ENCODE peak calls at places on chromosome 18, in seven cellular contexts. One of them, this sample, is unnamed.
A peak's percentile ranks its signal among the peaks of the same experiment; 100 is the strongest.

GRCh38 chr18:57961876-57962505 is 82.0 kb upstream of the NEDD4L start:
- DNase-seq in cardiac muscle cell: no peak
- DNase-seq in CD8-positive, alpha-beta T cell: no peak
- DNase-seq in nephron progenitor cell: no peak
- DNase-seq in body of pancreas: no peak
- DNase-seq in hepatocyte: no peak
- DNase-seq in A549: no peak
- DNase-seq in this sample: no peak

GRCh38 chr18:62717059-62717849 is 1.9 kb downstream of the PHLPP1 start:
- DNase-seq in body of pancreas: peak; percentile 66
- DNase-seq in hepatocyte: peak; percentile 60
- DNase-seq in CD8-positive, alpha-beta T cell: peak; percentile 61
- DNase-seq in nephron progenitor cell: peak; percentile 23
- DNase-seq in cardiac muscle cell: peak; percentile 15
- DNase-seq in A549: peak; percentile 4
- DNase-seq in this sample: no peak

GRCh38 chr18:40813116-40813515 is 1141.9 kb upstream of the PIK3C3 start:
- DNase-seq in A549: no peak
- DNase-seq in CD8-positive, alpha-beta T cell: no peak
- DNase-seq in cardiac muscle cell: no peak
- DNase-seq in nephron progenitor cell: no peak
- DNase-seq in hepatocyte: no peak
- DNase-seq in body of pancreas: no peak
- DNase-seq in this sample: no peak

GRCh38 chr18:10057808-10058791 is 144.3 kb downstream of the VAPA start:
- DNase-seq in A549: no peak
- DNase-seq in cardiac muscle cell: no peak
- DNase-seq in nephron progenitor cell: no peak
- DNase-seq in hepatocyte: peak; percentile 26
- DNase-seq in body of pancreas: no peak
- DNase-seq in CD8-positive, alpha-beta T cell: no peak
- DNase-seq in this sample: no peak

GRCh38 chr18:61554117-61554776 is 221.0 kb downstream of the CDH20 start:
- DNase-seq in A549: no peak
- DNase-seq in cardiac muscle cell: no peak
- DNase-seq in hepatocyte: no peak
- DNase-seq in body of pancreas: peak; percentile 9
- DNase-seq in CD8-positive, alpha-beta T cell: peak; percentile 36
- DNase-seq in nephron progenitor cell: no peak
- DNase-seq in this sample: no peak

GRCh38 chr18:12811191-12811950 is 72.7 kb downstream of the PTPN2 start:
- DNase-seq in CD8-positive, alpha-beta T cell: no peak
- DNase-seq in A549: no peak
- DNase-seq in cardiac muscle cell: no peak
- DNase-seq in hepatocyte: no peak
- DNase-seq in body of pancreas: no peak
- DNase-seq in nephron progenitor cell: no peak
- DNase-seq in this sample: no peak

GRCh38 chr18:48917579-48918101 is 33.1 kb downstream of the SMAD7 start:
- DNase-seq in body of pancreas: no peak
- DNase-seq in CD8-positive, alpha-beta T cell: no peak
- DNase-seq in A549: no peak
- DNase-seq in hepatocyte: peak; percentile 14
- DNase-seq in cardiac muscle cell: no peak
- DNase-seq in nephron progenitor cell: no peak
- DNase-seq in this sample: no peak

GRCh38 chr18:9520666-9521065 is 45.4 kb downstream of the RALBP1 start:
- DNase-seq in cardiac muscle cell: no peak
- DNase-seq in A549: no peak
- DNase-seq in hepatocyte: no peak
- DNase-seq in body of pancreas: no peak
- DNase-seq in CD8-positive, alpha-beta T cell: no peak
- DNase-seq in nephron progenitor cell: no peak
- DNase-seq in this sample: no peak

GRCh38 chr18:73688851-73689659 is 458.6 kb downstream of the FBXO15 start:
- DNase-seq in A549: no peak
- DNase-seq in nephron progenitor cell: peak; percentile 17
- DNase-seq in body of pancreas: no peak
- DNase-seq in hepatocyte: no peak
- DNase-seq in cardiac muscle cell: peak; percentile 79
- DNase-seq in CD8-positive, alpha-beta T cell: no peak
- DNase-seq in this sample: no peak

GRCh38 chr18:61738042-61738441 is 154.8 kb downstream of the RNF152 start:
- DNase-seq in nephron progenitor cell: no peak
- DNase-seq in A549: no peak
- DNase-seq in body of pancreas: no peak
- DNase-seq in cardiac muscle cell: no peak
- DNase-seq in hepatocyte: no peak
- DNase-seq in CD8-positive, alpha-beta T cell: no peak
- DNase-seq in this sample: no peak

GRCh38 chr18:2104620-2105462 is 466.5 kb downstream of the METTL4 start:
- DNase-seq in body of pancreas: peak; percentile 66
- DNase-seq in hepatocyte: peak; percentile 56
- DNase-seq in cardiac muscle cell: peak; percentile 53
- DNase-seq in CD8-positive, alpha-beta T cell: peak; percentile 22
- DNase-seq in nephron progenitor cell: peak; percentile 46
- DNase-seq in A549: peak; percentile 28
- DNase-seq in this sample: peak; percentile 28

GRCh38 chr18:57428221-57429150 is 6.7 kb upstream of the ONECUT2 start:
- DNase-seq in body of pancreas: no peak
- DNase-seq in CD8-positive, alpha-beta T cell: no peak
- DNase-seq in A549: no peak
- DNase-seq in cardiac muscle cell: no peak
- DNase-seq in hepatocyte: no peak
- DNase-seq in nephron progenitor cell: peak; percentile 45
- DNase-seq in this sample: no peak

GRCh38 chr18:48902023-48902855 is 48.5 kb downstream of the SMAD7 start:
- DNase-seq in nephron progenitor cell: no peak
- DNase-seq in hepatocyte: peak; percentile 90
- DNase-seq in A549: peak; percentile 52
- DNase-seq in body of pancreas: peak; percentile 89
- DNase-seq in cardiac muscle cell: no peak
- DNase-seq in CD8-positive, alpha-beta T cell: no peak
- DNase-seq in this sample: no peak

DNA sequence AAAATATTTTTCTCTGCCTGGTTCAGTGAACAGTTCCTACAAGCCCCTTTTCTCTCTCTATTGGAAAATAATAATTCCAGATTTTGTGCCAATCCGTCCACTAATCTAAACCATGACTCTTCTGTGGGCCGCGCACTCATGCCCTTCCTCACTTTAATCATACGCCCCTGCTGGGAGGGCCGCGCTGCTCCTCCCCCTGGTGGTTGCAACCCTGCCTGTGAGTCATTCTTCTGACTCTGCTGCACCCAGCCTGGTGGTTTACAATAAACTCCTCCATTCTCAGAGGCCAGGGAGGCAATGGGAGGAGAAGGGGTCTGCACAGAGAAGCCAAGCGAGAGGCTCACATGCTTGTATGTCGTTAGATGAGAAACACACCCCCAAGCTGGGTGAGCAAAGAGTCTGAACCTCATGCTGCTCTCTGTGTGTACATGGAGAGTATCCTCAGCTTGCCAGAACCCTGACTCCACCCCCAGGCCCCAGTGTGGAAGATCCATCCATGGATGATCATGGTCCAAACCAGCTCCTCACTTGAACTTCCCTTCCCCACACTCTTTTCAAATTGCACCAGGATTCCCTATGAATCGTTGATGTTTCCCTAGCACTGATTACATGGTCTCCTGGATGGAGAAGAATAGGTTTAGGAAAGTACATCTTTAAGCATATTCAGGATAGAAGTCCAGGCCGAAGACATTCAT is 228.9 kb downstream of the ANKRD30B start:
- DNase-seq in CD8-positive, alpha-beta T cell: no peak
- DNase-seq in A549: no peak
- DNase-seq in nephron progenitor cell: no peak
- DNase-seq in body of pancreas: no peak
- DNase-seq in cardiac muscle cell: no peak
- DNase-seq in hepatocyte: no peak
- DNase-seq in this sample: no peak
- TF ChIP-seq CTCF in CD8-positive, alpha-beta T cell: no peak
- TF ChIP-seq CTCF in A549: no peak
- TF ChIP-seq CTCF in nephron progenitor cell: no peak
- TF ChIP-seq CTCF in body of pancreas: no peak
- TF ChIP-seq CTCF in cardiac muscle cell: no peak
- TF ChIP-seq CTCF in hepatocyte: no peak
- TF ChIP-seq CTCF in this sample: no peak

GRCh38 chr18:36212301-36212977 is 25.1 kb downstream of the MOCOS start:
- DNase-seq in hepatocyte: no peak
- DNase-seq in A549: no peak
- DNase-seq in body of pancreas: no peak
- DNase-seq in nephron progenitor cell: no peak
- DNase-seq in CD8-positive, alpha-beta T cell: no peak
- DNase-seq in cardiac muscle cell: no peak
- DNase-seq in this sample: no peak
- TF ChIP-seq CTCF in hepatocyte: no peak
- TF ChIP-seq CTCF in A549: no peak
- TF ChIP-seq CTCF in body of pancreas: no peak
- TF ChIP-seq CTCF in nephron progenitor cell: no peak
- TF ChIP-seq CTCF in CD8-positive, alpha-beta T cell: no peak
- TF ChIP-seq CTCF in cardiac muscle cell: peak; percentile 38
- TF ChIP-seq CTCF in this sample: no peak

GRCh38 chr18:32577561-32577960 is 106.9 kb upstream of the GAREM1 start:
- DNase-seq in cardiac muscle cell: no peak
- DNase-seq in A549: no peak
- DNase-seq in CD8-positive, alpha-beta T cell: no peak
- DNase-seq in body of pancreas: no peak
- DNase-seq in hepatocyte: no peak
- DNase-seq in nephron progenitor cell: no peak
- DNase-seq in this sample: no peak

DNA sequence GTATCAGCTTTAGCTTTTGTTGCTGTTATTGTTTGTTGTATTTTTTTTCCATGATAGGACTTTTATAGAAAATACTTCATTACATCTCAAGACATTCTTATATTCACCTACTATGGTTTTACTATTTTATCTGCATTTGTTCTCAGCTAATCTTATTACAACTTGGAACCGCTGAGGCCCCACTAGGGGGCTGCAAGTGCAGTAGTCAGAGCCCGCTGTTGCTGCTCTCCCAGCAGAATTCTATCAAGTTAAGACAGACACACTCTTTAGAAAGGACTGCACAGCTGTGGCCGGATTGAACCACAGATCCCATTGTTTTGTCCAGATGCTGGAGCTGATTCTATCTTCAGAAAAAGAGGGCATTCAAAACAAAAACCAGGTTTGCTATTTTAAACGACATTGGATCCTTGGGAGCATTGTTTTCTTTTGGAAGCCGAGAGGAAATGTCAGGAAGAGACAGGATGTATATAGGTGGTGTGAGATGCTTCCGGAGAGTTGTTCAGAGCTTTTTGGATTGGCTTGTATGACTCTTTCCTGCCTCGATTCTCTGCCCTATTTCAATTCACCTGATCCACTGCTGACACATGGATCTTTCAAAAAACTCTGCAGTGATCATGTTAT is 105.7 kb upstream of the GAREM1 start:
- DNase-seq in hepatocyte: peak; percentile 60
- DNase-seq in CD8-positive, alpha-beta T cell: no peak
- DNase-seq in nephron progenitor cell: peak; percentile 37
- DNase-seq in A549: no peak
- DNase-seq in body of pancreas: peak; percentile 38
- DNase-seq in cardiac muscle cell: peak; percentile 69
- DNase-seq in this sample: no peak
- TF ChIP-seq CTCF in hepatocyte: peak; percentile 51
- TF ChIP-seq CTCF in CD8-positive, alpha-beta T cell: no peak
- TF ChIP-seq CTCF in nephron progenitor cell: peak; percentile 46
- TF ChIP-seq CTCF in A549: peak; percentile 14
- TF ChIP-seq CTCF in body of pancreas: peak; percentile 9
- TF ChIP-seq CTCF in cardiac muscle cell: peak; percentile 56
- TF ChIP-seq CTCF in this sample: peak; percentile 44

DNA sequence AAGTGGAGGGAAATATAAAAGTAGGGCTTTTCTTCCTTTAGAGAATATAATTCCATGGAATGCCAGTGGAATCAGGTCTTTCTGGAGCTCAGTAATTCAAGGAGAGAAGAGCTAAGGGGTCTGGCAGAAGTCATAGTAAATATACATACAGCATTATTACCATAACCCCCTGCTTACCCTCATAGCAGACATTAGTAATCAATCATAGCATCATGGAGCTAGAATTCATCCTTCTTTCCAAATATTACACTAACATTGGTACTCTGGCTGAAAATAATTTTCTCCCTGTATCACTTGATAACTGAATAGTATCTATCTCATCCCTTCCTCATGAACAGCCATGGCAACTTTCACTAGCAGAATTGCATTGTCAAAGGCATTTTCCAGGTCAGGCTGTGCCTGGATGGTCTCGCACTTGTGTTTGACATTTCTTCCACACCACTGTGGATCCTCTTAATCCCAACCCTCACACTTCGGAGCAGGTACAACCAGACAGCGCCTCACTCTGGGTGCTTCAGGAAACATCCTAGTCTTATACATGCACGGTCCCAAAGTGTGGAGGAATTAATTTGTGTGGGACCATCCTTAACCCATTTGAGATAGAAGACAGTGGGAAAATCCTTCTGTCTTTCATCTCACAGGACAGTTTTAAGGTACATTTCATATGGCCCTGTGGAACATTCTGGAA is 84.2 kb upstream of the SEC11C start:
- DNase-seq in CD8-positive, alpha-beta T cell: no peak
- DNase-seq in hepatocyte: no peak
- DNase-seq in body of pancreas: no peak
- DNase-seq in A549: no peak
- DNase-seq in nephron progenitor cell: no peak
- DNase-seq in cardiac muscle cell: peak; percentile 18
- DNase-seq in this sample: no peak
- TF ChIP-seq CTCF in CD8-positive, alpha-beta T cell: no peak
- TF ChIP-seq CTCF in hepatocyte: peak; percentile 17
- TF ChIP-seq CTCF in body of pancreas: no peak
- TF ChIP-seq CTCF in A549: no peak
- TF ChIP-seq CTCF in nephron progenitor cell: no peak
- TF ChIP-seq CTCF in cardiac muscle cell: peak; percentile 26
- TF ChIP-seq CTCF in this sample: peak; percentile 10

GRCh38 chr18:60069145-60069544 is 169.3 kb downstream of the PMAIP1 start:
- DNase-seq in A549: no peak
- DNase-seq in body of pancreas: no peak
- DNase-seq in cardiac muscle cell: no peak
- DNase-seq in nephron progenitor cell: no peak
- DNase-seq in CD8-positive, alpha-beta T cell: no peak
- DNase-seq in hepatocyte: no peak
- DNase-seq in this sample: no peak
- TF ChIP-seq CTCF in A549: no peak
- TF ChIP-seq CTCF in body of pancreas: no peak
- TF ChIP-seq CTCF in cardiac muscle cell: peak; percentile 8
- TF ChIP-seq CTCF in nephron progenitor cell: no peak
- TF ChIP-seq CTCF in CD8-positive, alpha-beta T cell: no peak
- TF ChIP-seq CTCF in hepatocyte: no peak
- TF ChIP-seq CTCF in this sample: peak; percentile 5

This sample was measured in D721Med.